ENCODE peak calls at places on chromosomes 3 and 15, in seven cellular contexts. C is GM12878, Z is H1, R is HepG2, G is SK-N-SH, U is HCT116, S is K562. B is an unnamed sample.

GRCh38 chr3:6125520-6125919 is 735.4 kb upstream of the GRM7 start:
- DNase-seq in C (no peak), Z (peak), R (no peak), G (no peak), U (no peak), S (no peak), B (peak)

GRCh38 chr3:39383913-39384664 is 919 bp downstream of the SLC25A38 start:
- DNase-seq in C (peak), Z (peak), R (peak), G (peak), U (peak), S (peak), B (peak)

GRCh38 chr15:61499371-61499770 is 270.3 kb upstream of the RORA start:
- DNase-seq in C (no peak), Z (no peak), R (no peak), G (no peak), U (no peak), S (no peak), B (no peak)

GRCh38 chr3:134753999-134754742 is 40.9 kb upstream of the EPHB1 start:
- DNase-seq in C (no peak), Z (no peak), R (no peak), G (no peak), U (no peak), S (no peak), B (no peak)

GRCh38 chr3:123449986-123450474 is 1.1 kb upstream of the ADCY5 start:
- DNase-seq in C (no peak), Z (no peak), R (no peak), G (peak), U (no peak), S (no peak), B (no peak)

GRCh38 chr3:162295323-162295983 is 798.8 kb downstream of the OTOL1 start:
- DNase-seq in C (no peak), Z (no peak), R (no peak), G (no peak), U (peak), S (no peak), B (no peak)

GRCh38 chr3:33901862-33902563 is 103.6 kb downstream of the PDCD6IP start:
- DNase-seq in C (no peak), Z (no peak), R (no peak), G (no peak), U (no peak), S (peak), B (no peak)

GRCh38 chr3:29241855-29242254 is 39.0 kb upstream of the RBMS3 start:
- DNase-seq in C (no peak), Z (no peak), R (no peak), G (no peak), U (no peak), S (no peak), B (no peak)

GRCh38 chr3:58659051-58659675 is 7.4 kb downstream of the FAM3D start:
- DNase-seq in C (no peak), Z (peak), R (peak), G (peak), U (peak), S (peak), B (peak)

GRCh38 chr3:34260266-34260990 is 462.0 kb downstream of the PDCD6IP start:
- DNase-seq in C (no peak), Z (no peak), R (peak), G (peak), U (peak), S (peak), B (peak)

GRCh38 chr3:178684881-178685590 is 148.8 kb downstream of the KCNMB2 start:
- DNase-seq in C (no peak), Z (no peak), R (no peak), G (no peak), U (no peak), S (peak), B (peak)

GRCh38 chr3:17605032-17605431 is 137.4 kb downstream of the TBC1D5 start:
- DNase-seq in C (no peak), Z (no peak), R (peak), G (no peak), U (peak), S (no peak), B (no peak)

GRCh38 chr3:60512506-60512905 is 738.7 kb downstream of the FHIT start:
- DNase-seq in C (no peak), Z (no peak), R (no peak), G (no peak), U (no peak), S (no peak), B (no peak)

GRCh38 chr15:70974004-70974832 is 81.6 kb downstream of the LRRC49 start:
- DNase-seq in C (no peak), Z (no peak), R (peak), G (no peak), U (peak), S (peak), B (peak)

GRCh38 chr15:99305761-99306505 is 54.7 kb downstream of the LRRC28 start:
- DNase-seq in C (no peak), Z (no peak), R (peak), G (no peak), U (no peak), S (no peak), B (no peak)

GRCh38 chr3:42891042-42891441 is 14.9 kb upstream of the ZNF662 start:
- DNase-seq in C (no peak), Z (peak), R (no peak), G (no peak), U (no peak), S (no peak), B (no peak)

GRCh38 chr3:140922634-140923033 is 19.0 kb upstream of the SLC25A36 start:
- DNase-seq in C (no peak), Z (no peak), R (no peak), G (no peak), U (no peak), S (peak), B (peak)

GRCh38 chr3:16912400-16913263 is 27.9 kb downstream of the PLCL2 start:
- DNase-seq in C (peak), Z (no peak), R (no peak), G (no peak), U (no peak), S (no peak), B (no peak)

GRCh38 chr15:92451225-92451825 is 57.6 kb downstream of the ST8SIA2 start:
- DNase-seq in C (no peak), Z (no peak), R (no peak), G (no peak), U (no peak), S (no peak), B (no peak)

DNA sequence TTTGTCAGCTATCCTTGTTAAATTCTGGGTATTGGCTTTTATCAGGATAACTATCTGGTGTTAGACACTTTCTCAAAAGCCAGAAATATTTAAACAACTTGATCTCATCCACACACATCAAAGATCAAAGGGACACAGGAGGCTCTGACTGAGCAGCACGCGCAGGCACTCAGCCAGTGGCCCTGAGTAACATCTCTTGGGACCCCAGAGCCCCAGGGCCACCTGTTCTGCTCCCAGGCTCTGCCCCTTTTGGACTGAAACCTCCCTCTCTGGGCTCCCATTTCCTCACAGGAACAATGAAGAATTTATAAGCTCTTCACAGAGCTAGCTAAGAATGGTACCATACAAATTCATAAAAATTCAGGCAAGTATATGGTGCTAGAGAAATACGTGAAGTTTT is 16.1 kb downstream of the ATP10A start:
- DNase-seq in C (no peak), Z (no peak), R (no peak), G (no peak), U (no peak), S (no peak), B (no peak)
- TF ChIP-seq JUND in C (no peak), Z (no peak), R (no peak), G (no peak), U (no peak), S (no peak), B (no peak)

GRCh38 chr3:30462725-30463124 is 143.7 kb upstream of the TGFBR2 start:
- DNase-seq in C (no peak), Z (no peak), R (no peak), G (no peak), U (no peak), S (no peak), B (no peak)

GRCh38 chr3:30464381-30464780 is 142.0 kb upstream of the TGFBR2 start:
- DNase-seq in C (no peak), Z (no peak), R (no peak), G (no peak), U (no peak), S (no peak), B (no peak)

GRCh38 chr3:30469125-30469524 is 137.3 kb upstream of the TGFBR2 start:
- DNase-seq in C (no peak), Z (no peak), R (no peak), G (no peak), U (no peak), S (no peak), B (no peak)

GRCh38 chr3:30467596-30468238 is 138.7 kb upstream of the TGFBR2 start:
- DNase-seq in C (no peak), Z (no peak), R (no peak), G (no peak), U (no peak), S (no peak), B (no peak)

GRCh38 chr3:30465454-30465853 is 140.9 kb upstream of the TGFBR2 start:
- DNase-seq in C (no peak), Z (no peak), R (no peak), G (no peak), U (no peak), S (no peak), B (no peak)
- TF ChIP-seq JUND in C (no peak), Z (no peak), R (no peak), G (no peak), U (no peak), S (no peak), B (no peak)

DNA sequence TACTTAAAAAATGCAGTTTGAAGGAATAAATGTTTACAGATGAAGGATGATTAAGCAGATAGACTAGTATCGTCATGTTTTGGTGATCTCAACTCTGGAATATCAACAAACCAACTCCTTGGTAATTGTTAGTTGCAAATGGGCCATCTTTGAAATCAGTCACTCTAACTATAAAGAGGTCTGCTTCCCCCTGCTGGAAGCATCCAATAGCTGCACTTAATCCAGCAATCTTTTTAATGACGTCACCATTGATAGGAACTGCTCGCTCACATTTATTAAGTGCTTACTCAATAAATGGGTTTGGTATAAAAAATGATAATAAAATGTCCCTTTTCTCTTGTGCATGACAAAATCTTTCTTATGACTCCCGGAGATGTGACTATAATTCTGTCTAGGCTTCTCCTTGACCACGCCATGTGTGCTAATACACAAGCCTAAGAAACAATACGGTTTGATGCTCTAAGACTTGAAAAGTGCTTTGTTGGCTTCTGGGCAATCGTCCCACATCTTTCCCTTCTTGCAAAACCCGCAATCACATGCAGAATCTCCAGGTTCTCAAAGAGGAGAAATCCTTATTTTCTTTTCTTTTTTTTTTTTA is 227.6 kb upstream of the POU1F1 start:
- DNase-seq in C (no peak), Z (peak), R (peak), G (peak), U (peak), S (peak), B (peak)
- TF ChIP-seq JUND in C (peak), Z (peak), R (no peak), G (no peak), U (no peak), S (peak), B (no peak)

GRCh38 chr15:101170568-101171350 is 81.1 kb downstream of the CHSY1 start:
- DNase-seq in C (no peak), Z (no peak), R (no peak), G (no peak), U (no peak), S (no peak), B (no peak)

GRCh38 chr15:101168898-101169297 is 83.0 kb downstream of the CHSY1 start:
- DNase-seq in C (no peak), Z (no peak), R (no peak), G (no peak), U (no peak), S (no peak), B (no peak)

GRCh38 chr15:101167791-101168462 is 83.9 kb downstream of the CHSY1 start:
- DNase-seq in C (no peak), Z (no peak), R (peak), G (no peak), U (peak), S (peak), B (peak)

GRCh38 chr15:101168463-101168824 is 83.4 kb downstream of the CHSY1 start:
- DNase-seq in C (no peak), Z (no peak), R (no peak), G (no peak), U (no peak), S (no peak), B (no peak)

DNA sequence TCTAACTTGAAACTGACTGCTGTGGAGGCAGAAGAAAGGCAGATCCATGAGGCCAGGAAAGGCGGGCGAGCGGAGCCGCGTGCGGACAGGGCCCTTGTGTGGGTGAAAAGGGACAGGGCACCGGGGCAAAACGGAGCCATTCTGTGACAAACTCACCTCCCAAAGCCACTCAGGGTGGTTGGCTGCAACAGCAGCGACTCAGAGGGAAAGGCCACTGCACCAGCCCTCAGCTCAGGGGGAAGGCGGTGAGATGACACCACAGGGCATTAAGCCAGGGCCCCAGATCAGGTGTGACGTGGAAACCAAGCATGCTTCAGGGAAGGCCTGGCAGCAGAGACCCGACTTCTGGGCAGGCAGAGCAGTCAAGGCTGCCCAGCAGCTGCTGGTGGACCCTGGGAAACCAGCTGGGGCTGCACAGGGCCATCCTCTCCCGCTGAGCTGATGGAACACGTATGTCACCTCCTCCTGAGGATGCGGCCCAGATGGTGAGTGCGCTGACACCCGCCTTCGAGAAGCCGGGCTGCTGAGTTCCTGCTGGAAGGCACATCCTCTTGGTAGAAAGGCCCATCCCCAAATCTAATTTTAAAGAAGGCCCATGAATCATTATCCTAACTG is 82.3 kb downstream of the CHSY1 start:
- DNase-seq in C (no peak), Z (no peak), R (no peak), G (no peak), U (no peak), S (no peak), B (no peak)
- TF ChIP-seq JUND in C (no peak), Z (no peak), R (no peak), G (no peak), U (no peak), S (no peak), B (no peak)

GRCh38 chr15:40110866-40111550 is 2.3 kb upstream of the BMF start:
- DNase-seq in C (no peak), Z (no peak), R (no peak), G (no peak), U (no peak), S (no peak), B (no peak)

GRCh38 chr15:40106203-40107161 is 2.2 kb downstream of the BMF start:
- DNase-seq in C (peak), Z (no peak), R (peak), G (no peak), U (no peak), S (peak), B (peak)

GRCh38 chr15:40105517-40106202 is 3.0 kb downstream of the BMF start:
- DNase-seq in C (no peak), Z (no peak), R (no peak), G (no peak), U (no peak), S (no peak), B (no peak)

GRCh38 chr15:40108855-40109735 is at the start of gene BMF:
- DNase-seq in C (peak), Z (peak), R (peak), G (peak), U (peak), S (peak), B (peak)

DNA sequence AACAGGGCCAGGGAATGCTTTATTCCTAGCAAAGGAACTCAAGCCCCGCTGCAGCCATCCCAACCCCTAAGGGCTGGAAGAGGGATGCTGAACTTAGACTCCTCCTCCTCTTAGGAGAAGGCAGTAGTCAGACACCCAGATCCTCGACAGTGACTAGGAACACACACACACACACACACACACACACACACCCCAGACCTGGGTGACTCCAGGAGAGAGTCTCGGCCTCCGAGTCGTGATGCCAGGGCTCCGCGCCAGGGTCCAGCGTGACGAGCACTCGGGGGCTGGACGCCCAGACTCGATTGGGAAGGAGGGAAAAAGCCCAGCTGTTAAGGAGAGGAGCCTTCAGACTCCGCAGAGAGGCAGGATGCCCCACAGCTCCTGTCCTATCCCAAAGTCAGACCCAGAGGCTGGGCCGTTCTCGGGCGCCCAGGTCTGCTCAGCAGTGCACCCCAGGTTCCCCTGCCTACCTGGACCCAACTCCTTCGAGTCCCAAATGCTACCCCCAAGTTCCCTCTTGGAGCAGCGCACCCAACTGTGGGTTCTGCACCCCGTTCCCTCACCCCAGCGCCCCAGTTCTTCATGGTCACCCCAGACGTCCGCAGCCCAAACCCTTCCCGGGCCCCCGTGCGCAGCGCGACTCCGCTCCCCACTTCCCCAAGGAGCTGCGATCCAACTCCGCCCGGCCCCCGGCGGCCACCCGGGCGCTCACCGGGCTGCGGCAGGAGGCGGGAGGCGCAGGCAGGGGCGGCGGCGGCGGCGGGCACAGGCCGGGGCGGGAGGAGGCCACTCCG is 421 bp downstream of the BMF start:
- DNase-seq in C (no peak), Z (no peak), R (no peak), G (peak), U (no peak), S (no peak), B (no peak)
- TF ChIP-seq JUND in C (no peak), Z (no peak), R (no peak), G (no peak), U (no peak), S (no peak), B (no peak)

GRCh38 chr3:148697311-148698189 is at the start of gene AGTR1:
- DNase-seq in C (no peak), Z (peak), R (no peak), G (peak), U (no peak), S (no peak), B (no peak)
- TF ChIP-seq JUND in C (no peak), Z (no peak), R (no peak), G (no peak), U (no peak), S (no peak), B (no peak)

B was measured in T47D.